ENCODE peak calls at places on chromosome 18, in five cellular contexts. One of them, this sample, is unnamed. For H3K36me3, the result is how much of the 10 kb centered on the place peaks cover.

GRCh38 chr18:13537022-13537780 is 189.2 kb downstream of the FAM210A start:
- DNase-seq in lung: no peak
- DNase-seq in K562: no peak
- DNase-seq in heart left ventricle: no peak
- DNase-seq in fibroblast of lung: no peak
- DNase-seq in this sample: no peak

GRCh38 chr18:49651033-49651432 is 89.2 kb downstream of the LIPG start:
- DNase-seq in fibroblast of lung: no peak
- DNase-seq in heart left ventricle: no peak
- DNase-seq in K562: no peak
- DNase-seq in lung: no peak
- DNase-seq in this sample: no peak

GRCh38 chr18:76345901-76346300 is 149.1 kb downstream of the ZNF516 start:
- DNase-seq in lung: no peak
- DNase-seq in heart left ventricle: no peak
- DNase-seq in fibroblast of lung: no peak
- DNase-seq in K562: no peak
- DNase-seq in this sample: no peak

GRCh38 chr18:79778291-79778791 is 19.4 kb upstream of the KCNG2 start:
- DNase-seq in fibroblast of lung: no peak
- DNase-seq in heart left ventricle: no peak
- DNase-seq in K562: no peak
- DNase-seq in lung: no peak
- DNase-seq in this sample: peak

GRCh38 chr18:5518899-5519371 is 24.9 kb downstream of the EPB41L3 start:
- DNase-seq in heart left ventricle: no peak
- DNase-seq in K562: no peak
- DNase-seq in lung: no peak
- DNase-seq in fibroblast of lung: peak
- DNase-seq in this sample: no peak

GRCh38 chr18:62366992-62367391 is 41.9 kb downstream of the TNFRSF11A start:
- DNase-seq in K562: no peak
- DNase-seq in lung: no peak
- DNase-seq in heart left ventricle: no peak
- DNase-seq in fibroblast of lung: no peak
- DNase-seq in this sample: no peak

GRCh38 chr18:75644871-75645270 is 217.4 kb upstream of the SMIM21 start:
- DNase-seq in lung: no peak
- DNase-seq in heart left ventricle: no peak
- DNase-seq in fibroblast of lung: no peak
- DNase-seq in K562: no peak
- DNase-seq in this sample: no peak

GRCh38 chr18:74342416-74343043 is 26.9 kb downstream of the C18orf63 start:
- DNase-seq in lung: no peak
- DNase-seq in heart left ventricle: no peak
- DNase-seq in fibroblast of lung: peak
- DNase-seq in K562: peak
- DNase-seq in this sample: no peak

GRCh38 chr18:10252494-10252893 is 201.9 kb upstream of the APCDD1 start:
- DNase-seq in K562: no peak
- DNase-seq in fibroblast of lung: peak
- DNase-seq in lung: no peak
- DNase-seq in heart left ventricle: no peak
- DNase-seq in this sample: no peak

GRCh38 chr18:62445386-62445917 is 77.4 kb upstream of the ZCCHC2 start:
- DNase-seq in heart left ventricle: no peak
- DNase-seq in K562: no peak
- DNase-seq in lung: no peak
- DNase-seq in fibroblast of lung: no peak
- DNase-seq in this sample: no peak

GRCh38 chr18:22557160-22557941 is 139.6 kb upstream of the CTAGE1 start:
- DNase-seq in K562: peak
- DNase-seq in heart left ventricle: no peak
- DNase-seq in fibroblast of lung: peak
- DNase-seq in lung: no peak
- DNase-seq in this sample: peak

GRCh38 chr18:31680836-31681568 is 3.4 kb downstream of the B4GALT6 start:
- DNase-seq in heart left ventricle: no peak
- DNase-seq in fibroblast of lung: no peak
- DNase-seq in lung: no peak
- DNase-seq in K562: peak
- DNase-seq in this sample: peak

GRCh38 chr18:69411199-69411598 is 10.5 kb downstream of the DOK6 start:
- DNase-seq in lung: no peak
- DNase-seq in heart left ventricle: no peak
- DNase-seq in fibroblast of lung: no peak
- DNase-seq in K562: no peak
- DNase-seq in this sample: no peak

GRCh38 chr18:50895350-50896045 is 16.6 kb downstream of the ME2 start:
- DNase-seq in heart left ventricle: no peak
- DNase-seq in K562: no peak
- DNase-seq in fibroblast of lung: no peak
- DNase-seq in lung: no peak
- DNase-seq in this sample: no peak

GRCh38 chr18:50896093-50896492 is 17.2 kb downstream of the ME2 start:
- DNase-seq in K562: no peak
- DNase-seq in fibroblast of lung: no peak
- DNase-seq in heart left ventricle: no peak
- DNase-seq in lung: no peak
- DNase-seq in this sample: no peak

GRCh38 chr18:50902797-50903196 is 23.9 kb downstream of the ME2 start:
- DNase-seq in K562: no peak
- DNase-seq in lung: no peak
- DNase-seq in heart left ventricle: no peak
- DNase-seq in fibroblast of lung: no peak
- DNase-seq in this sample: no peak

DNA sequence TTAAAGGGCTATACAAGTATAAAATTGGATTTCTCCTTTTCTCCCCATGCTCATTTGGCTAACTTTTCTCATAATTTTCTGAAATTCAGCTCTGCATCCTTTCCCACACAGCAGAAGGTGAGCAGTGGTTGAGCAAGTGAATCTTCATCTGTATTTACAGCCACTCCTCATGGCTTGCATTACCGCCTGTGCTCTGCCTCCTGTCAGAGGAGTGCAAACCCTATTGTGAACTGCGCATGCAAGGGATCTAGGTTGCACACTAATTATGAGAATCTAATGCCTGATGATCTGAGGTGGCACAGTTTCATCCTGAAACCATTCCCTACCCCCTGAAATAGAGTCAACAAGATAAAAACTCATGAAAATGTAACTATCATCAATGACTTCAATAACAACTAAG is 20.0 kb downstream of the ME2 start:
- DNase-seq in lung: no peak
- DNase-seq in heart left ventricle: no peak
- DNase-seq in K562: no peak
- DNase-seq in fibroblast of lung: no peak
- DNase-seq in this sample: no peak
- H3K36me3 ChIP-seq in lung: under half
- H3K36me3 ChIP-seq in heart left ventricle: under half
- H3K36me3 ChIP-seq in K562: under half
- H3K36me3 ChIP-seq in fibroblast of lung: under half
- H3K36me3 ChIP-seq in this sample: under half

GRCh38 chr18:24826605-24827004 is 366.2 kb downstream of the HRH4 start:
- DNase-seq in heart left ventricle: no peak
- DNase-seq in K562: no peak
- DNase-seq in lung: no peak
- DNase-seq in fibroblast of lung: no peak
- DNase-seq in this sample: no peak
- H3K36me3 ChIP-seq in heart left ventricle: under half
- H3K36me3 ChIP-seq in K562: under half
- H3K36me3 ChIP-seq in lung: under half
- H3K36me3 ChIP-seq in fibroblast of lung: under half
- H3K36me3 ChIP-seq in this sample: under half

DNA sequence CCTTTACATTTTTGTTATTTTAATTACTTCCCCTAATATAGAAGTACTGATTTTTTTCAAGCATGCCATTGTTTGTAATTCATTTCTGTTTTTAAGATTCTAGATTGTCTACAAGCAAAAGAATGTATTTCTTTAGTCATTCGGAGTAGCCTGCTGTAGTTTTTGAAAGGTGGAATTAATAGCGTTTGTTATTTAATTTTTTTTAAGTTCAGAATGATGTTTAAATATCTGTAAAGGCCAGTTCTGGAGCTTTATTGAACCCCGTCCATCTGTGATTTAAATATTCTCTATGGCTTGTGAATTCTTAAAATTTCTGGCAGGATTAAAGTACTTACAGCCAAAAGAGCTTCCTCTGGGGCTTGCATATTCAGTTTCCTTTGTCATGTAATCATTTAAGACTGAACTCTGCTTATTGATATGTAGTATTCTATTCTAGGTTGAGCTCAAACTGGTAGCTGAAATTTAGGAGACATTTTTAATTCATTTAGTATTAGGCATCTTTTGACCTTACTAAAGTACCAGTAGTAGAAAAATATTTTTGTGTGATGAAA is 5.2 kb downstream of the TGIF1 start:
- DNase-seq in fibroblast of lung: no peak
- DNase-seq in lung: no peak
- DNase-seq in K562: no peak
- DNase-seq in heart left ventricle: no peak
- DNase-seq in this sample: no peak
- H3K36me3 ChIP-seq in fibroblast of lung: under half
- H3K36me3 ChIP-seq in lung: under half
- H3K36me3 ChIP-seq in K562: half or more
- H3K36me3 ChIP-seq in heart left ventricle: under half
- H3K36me3 ChIP-seq in this sample: under half

DNA sequence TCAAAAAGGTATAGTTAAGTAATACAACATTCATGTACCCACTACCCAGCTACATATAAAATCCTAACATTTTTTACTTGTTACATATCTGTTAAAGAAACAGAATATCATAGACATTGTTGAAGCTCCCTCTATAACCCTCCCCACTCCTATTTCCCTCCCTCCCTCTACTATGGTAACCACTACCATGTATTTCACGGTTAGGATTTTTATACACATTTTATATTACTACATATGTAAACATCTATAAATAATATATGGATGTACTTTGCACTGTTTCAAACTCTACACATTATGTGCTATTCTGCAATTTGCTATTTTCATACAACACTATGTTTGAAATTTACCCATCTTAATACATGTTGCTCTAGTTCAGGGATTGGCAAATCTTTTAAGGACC is 36.3 kb downstream of the THOC1 start:
- DNase-seq in K562: no peak
- DNase-seq in heart left ventricle: no peak
- DNase-seq in lung: no peak
- DNase-seq in fibroblast of lung: no peak
- DNase-seq in this sample: no peak
- H3K36me3 ChIP-seq in K562: under half
- H3K36me3 ChIP-seq in heart left ventricle: under half
- H3K36me3 ChIP-seq in lung: under half
- H3K36me3 ChIP-seq in fibroblast of lung: under half
- H3K36me3 ChIP-seq in this sample: under half

DNA sequence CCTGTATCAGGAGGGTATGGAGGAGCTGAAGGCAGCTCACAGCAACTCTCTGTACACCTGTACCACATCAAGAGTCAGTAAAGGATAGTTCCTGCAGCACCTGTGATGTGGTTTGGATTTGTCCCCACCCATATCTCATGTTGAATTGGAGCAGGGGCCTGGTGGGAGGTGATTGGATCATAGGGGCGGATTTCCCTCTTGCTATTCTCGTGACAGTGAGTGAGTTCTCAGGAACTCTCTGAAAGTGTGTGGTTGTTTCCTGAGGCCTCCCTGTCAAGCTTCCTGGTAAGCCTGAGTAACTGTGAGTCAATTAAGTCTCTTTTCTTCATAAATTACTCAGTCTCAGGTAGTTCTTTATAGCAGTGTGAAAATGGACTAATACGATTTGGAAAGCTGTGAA is 28.9 kb downstream of the OSBPL1A start:
- DNase-seq in K562: no peak
- DNase-seq in fibroblast of lung: no peak
- DNase-seq in lung: no peak
- DNase-seq in heart left ventricle: no peak
- DNase-seq in this sample: no peak
- H3K36me3 ChIP-seq in K562: under half
- H3K36me3 ChIP-seq in fibroblast of lung: under half
- H3K36me3 ChIP-seq in lung: under half
- H3K36me3 ChIP-seq in heart left ventricle: under half
- H3K36me3 ChIP-seq in this sample: under half

GRCh38 chr18:45940724-45941123 is 26.4 kb downstream of the EPG5 start:
- DNase-seq in fibroblast of lung: peak
- DNase-seq in lung: no peak
- DNase-seq in heart left ventricle: no peak
- DNase-seq in K562: no peak
- DNase-seq in this sample: no peak

GRCh38 chr18:45951021-45951714 is 16.0 kb downstream of the EPG5 start:
- DNase-seq in fibroblast of lung: peak
- DNase-seq in heart left ventricle: no peak
- DNase-seq in lung: peak
- DNase-seq in K562: no peak
- DNase-seq in this sample: peak

GRCh38 chr18:45945669-45946068 is 21.5 kb downstream of the EPG5 start:
- DNase-seq in heart left ventricle: no peak
- DNase-seq in K562: no peak
- DNase-seq in fibroblast of lung: no peak
- DNase-seq in lung: no peak
- DNase-seq in this sample: no peak
- H3K36me3 ChIP-seq in heart left ventricle: under half
- H3K36me3 ChIP-seq in K562: half or more
- H3K36me3 ChIP-seq in fibroblast of lung: under half
- H3K36me3 ChIP-seq in lung: half or more
- H3K36me3 ChIP-seq in this sample: half or more